ENCODE peak calls at places on chromosome 15, in nine cellular contexts. One of them, this sample, is unnamed.

GRCh38 chr15:88898736-88899135 is 3.4 kb upstream of the HAPLN3 start:
- DNase-seq in psoas muscle: no peak
- DNase-seq in A549: no peak
- DNase-seq in left ventricle myocardium inferior: no peak
- DNase-seq in cardiac muscle cell: no peak
- DNase-seq in coronary artery: no peak
- DNase-seq in HFFc6: no peak
- DNase-seq in neural crest cell: no peak
- DNase-seq in stomach: no peak
- DNase-seq in this sample: no peak

GRCh38 chr15:52733696-52734255 is 54.6 kb upstream of the ATOSA start:
- DNase-seq in neural crest cell: no peak
- DNase-seq in stomach: no peak
- DNase-seq in left ventricle myocardium inferior: no peak
- DNase-seq in cardiac muscle cell: no peak
- DNase-seq in A549: no peak
- DNase-seq in HFFc6: no peak
- DNase-seq in psoas muscle: no peak
- DNase-seq in coronary artery: no peak
- DNase-seq in this sample: no peak

GRCh38 chr15:75043509-75044257 is 20.3 kb downstream of the PPCDC start:
- DNase-seq in coronary artery: peak
- DNase-seq in cardiac muscle cell: no peak
- DNase-seq in HFFc6: peak
- DNase-seq in A549: no peak
- DNase-seq in psoas muscle: peak
- DNase-seq in neural crest cell: no peak
- DNase-seq in left ventricle myocardium inferior: peak
- DNase-seq in stomach: peak
- DNase-seq in this sample: peak

GRCh38 chr15:87021771-87022170 is 942.1 kb downstream of the AGBL1 start:
- DNase-seq in A549: no peak
- DNase-seq in neural crest cell: no peak
- DNase-seq in cardiac muscle cell: no peak
- DNase-seq in stomach: no peak
- DNase-seq in HFFc6: no peak
- DNase-seq in left ventricle myocardium inferior: no peak
- DNase-seq in psoas muscle: no peak
- DNase-seq in coronary artery: no peak
- DNase-seq in this sample: no peak

GRCh38 chr15:89419370-89419984 is 76.9 kb downstream of the RHCG start:
- DNase-seq in A549: peak
- DNase-seq in HFFc6: peak
- DNase-seq in psoas muscle: no peak
- DNase-seq in coronary artery: no peak
- DNase-seq in left ventricle myocardium inferior: peak
- DNase-seq in neural crest cell: peak
- DNase-seq in stomach: no peak
- DNase-seq in cardiac muscle cell: peak
- DNase-seq in this sample: no peak

GRCh38 chr15:71338251-71338650 is 223.0 kb downstream of the THSD4 start:
- DNase-seq in HFFc6: no peak
- DNase-seq in left ventricle myocardium inferior: no peak
- DNase-seq in A549: no peak
- DNase-seq in stomach: no peak
- DNase-seq in psoas muscle: no peak
- DNase-seq in coronary artery: no peak
- DNase-seq in neural crest cell: no peak
- DNase-seq in cardiac muscle cell: peak
- DNase-seq in this sample: no peak

GRCh38 chr15:75065467-75065850 is 42.1 kb downstream of the PPCDC start:
- DNase-seq in cardiac muscle cell: no peak
- DNase-seq in left ventricle myocardium inferior: no peak
- DNase-seq in coronary artery: no peak
- DNase-seq in stomach: no peak
- DNase-seq in psoas muscle: no peak
- DNase-seq in neural crest cell: no peak
- DNase-seq in A549: no peak
- DNase-seq in HFFc6: no peak
- DNase-seq in this sample: no peak

GRCh38 chr15:83322061-83322460 is 37.6 kb upstream of the BNC1 start:
- DNase-seq in A549: no peak
- DNase-seq in coronary artery: no peak
- DNase-seq in cardiac muscle cell: no peak
- DNase-seq in HFFc6: no peak
- DNase-seq in psoas muscle: no peak
- DNase-seq in stomach: no peak
- DNase-seq in neural crest cell: no peak
- DNase-seq in left ventricle myocardium inferior: no peak
- DNase-seq in this sample: no peak

GRCh38 chr15:71114887-71115566 is at the start of gene THSD4:
- DNase-seq in A549: peak
- DNase-seq in cardiac muscle cell: peak
- DNase-seq in left ventricle myocardium inferior: peak
- DNase-seq in neural crest cell: peak
- DNase-seq in psoas muscle: peak
- DNase-seq in coronary artery: no peak
- DNase-seq in HFFc6: peak
- DNase-seq in stomach: peak
- DNase-seq in this sample: peak

GRCh38 chr15:52368402-52368801 is 72.8 kb upstream of the MYO5C start:
- DNase-seq in coronary artery: no peak
- DNase-seq in cardiac muscle cell: no peak
- DNase-seq in neural crest cell: no peak
- DNase-seq in left ventricle myocardium inferior: no peak
- DNase-seq in A549: no peak
- DNase-seq in psoas muscle: no peak
- DNase-seq in stomach: no peak
- DNase-seq in HFFc6: no peak
- DNase-seq in this sample: no peak

GRCh38 chr15:70093481-70094309 is 4.0 kb downstream of the TLE3 start:
- DNase-seq in neural crest cell: no peak
- DNase-seq in left ventricle myocardium inferior: no peak
- DNase-seq in cardiac muscle cell: no peak
- DNase-seq in coronary artery: no peak
- DNase-seq in stomach: peak
- DNase-seq in HFFc6: no peak
- DNase-seq in A549: no peak
- DNase-seq in psoas muscle: no peak
- DNase-seq in this sample: peak

GRCh38 chr15:26082833-26083174 is 219.7 kb upstream of the ATP10A start:
- DNase-seq in psoas muscle: no peak
- DNase-seq in stomach: no peak
- DNase-seq in neural crest cell: no peak
- DNase-seq in cardiac muscle cell: no peak
- DNase-seq in HFFc6: no peak
- DNase-seq in coronary artery: no peak
- DNase-seq in A549: no peak
- DNase-seq in left ventricle myocardium inferior: no peak
- DNase-seq in this sample: no peak

GRCh38 chr15:70795311-70795665 is 31.9 kb upstream of the UACA start:
- DNase-seq in cardiac muscle cell: no peak
- DNase-seq in coronary artery: no peak
- DNase-seq in stomach: no peak
- DNase-seq in A549: peak
- DNase-seq in neural crest cell: no peak
- DNase-seq in HFFc6: peak
- DNase-seq in psoas muscle: no peak
- DNase-seq in left ventricle myocardium inferior: no peak
- DNase-seq in this sample: no peak

GRCh38 chr15:96583671-96584070 is 253.2 kb downstream of the NR2F2 start:
- DNase-seq in neural crest cell: no peak
- DNase-seq in stomach: peak
- DNase-seq in left ventricle myocardium inferior: no peak
- DNase-seq in coronary artery: no peak
- DNase-seq in HFFc6: no peak
- DNase-seq in cardiac muscle cell: no peak
- DNase-seq in A549: no peak
- DNase-seq in psoas muscle: no peak
- DNase-seq in this sample: no peak

GRCh38 chr15:70703066-70703465 is 60.3 kb downstream of the UACA start:
- DNase-seq in stomach: no peak
- DNase-seq in left ventricle myocardium inferior: no peak
- DNase-seq in coronary artery: no peak
- DNase-seq in neural crest cell: no peak
- DNase-seq in HFFc6: no peak
- DNase-seq in A549: no peak
- DNase-seq in cardiac muscle cell: no peak
- DNase-seq in psoas muscle: no peak
- DNase-seq in this sample: no peak

GRCh38 chr15:96058103-96058851 is 272.2 kb upstream of the NR2F2 start:
- DNase-seq in HFFc6: no peak
- DNase-seq in A549: no peak
- DNase-seq in neural crest cell: no peak
- DNase-seq in left ventricle myocardium inferior: no peak
- DNase-seq in psoas muscle: no peak
- DNase-seq in stomach: no peak
- DNase-seq in coronary artery: no peak
- DNase-seq in cardiac muscle cell: no peak
- DNase-seq in this sample: no peak

GRCh38 chr15:67177750-67178149 is 76.7 kb downstream of the AAGAB start:
- DNase-seq in neural crest cell: no peak
- DNase-seq in A549: no peak
- DNase-seq in cardiac muscle cell: no peak
- DNase-seq in psoas muscle: no peak
- DNase-seq in HFFc6: peak
- DNase-seq in left ventricle myocardium inferior: no peak
- DNase-seq in stomach: no peak
- DNase-seq in coronary artery: no peak
- DNase-seq in this sample: no peak

GRCh38 chr15:75727851-75728715 is 15.4 kb upstream of the CSPG4 start:
- DNase-seq in psoas muscle: peak
- DNase-seq in coronary artery: no peak
- DNase-seq in left ventricle myocardium inferior: peak
- DNase-seq in A549: peak
- DNase-seq in cardiac muscle cell: peak
- DNase-seq in stomach: peak
- DNase-seq in HFFc6: no peak
- DNase-seq in neural crest cell: peak
- DNase-seq in this sample: peak

GRCh38 chr15:97140216-97140615 is 809.7 kb downstream of the NR2F2 start:
- DNase-seq in neural crest cell: no peak
- DNase-seq in A549: no peak
- DNase-seq in psoas muscle: no peak
- DNase-seq in cardiac muscle cell: peak
- DNase-seq in HFFc6: no peak
- DNase-seq in stomach: no peak
- DNase-seq in coronary artery: no peak
- DNase-seq in left ventricle myocardium inferior: no peak
- DNase-seq in this sample: no peak

GRCh38 chr15:22895465-22896190 is 57.2 kb downstream of the NIPA2 start:
- DNase-seq in psoas muscle: no peak
- DNase-seq in stomach: peak
- DNase-seq in A549: peak
- DNase-seq in HFFc6: peak
- DNase-seq in neural crest cell: no peak
- DNase-seq in left ventricle myocardium inferior: no peak
- DNase-seq in coronary artery: no peak
- DNase-seq in cardiac muscle cell: no peak
- DNase-seq in this sample: peak

GRCh38 chr15:75061272-75061671 is 37.9 kb downstream of the PPCDC start:
- DNase-seq in coronary artery: peak
- DNase-seq in A549: no peak
- DNase-seq in HFFc6: peak
- DNase-seq in psoas muscle: no peak
- DNase-seq in left ventricle myocardium inferior: no peak
- DNase-seq in cardiac muscle cell: no peak
- DNase-seq in stomach: no peak
- DNase-seq in neural crest cell: no peak
- DNase-seq in this sample: no peak

GRCh38 chr15:34721802-34722795 is 32.7 kb downstream of the GJD2 start:
- DNase-seq in psoas muscle: peak
- DNase-seq in left ventricle myocardium inferior: peak
- DNase-seq in stomach: no peak
- DNase-seq in coronary artery: peak
- DNase-seq in neural crest cell: peak
- DNase-seq in cardiac muscle cell: peak
- DNase-seq in HFFc6: peak
- DNase-seq in A549: peak
- DNase-seq in this sample: no peak
- TF ChIP-seq CTCF in psoas muscle: no peak
- TF ChIP-seq CTCF in left ventricle myocardium inferior: peak
- TF ChIP-seq CTCF in stomach: no peak
- TF ChIP-seq CTCF in coronary artery: no peak
- TF ChIP-seq CTCF in neural crest cell: no peak
- TF ChIP-seq CTCF in cardiac muscle cell: peak
- TF ChIP-seq CTCF in HFFc6: no peak
- TF ChIP-seq CTCF in A549: no peak
- TF ChIP-seq CTCF in this sample: no peak

GRCh38 chr15:45111390-45112142 is 2.4 kb downstream of the DUOX2 start:
- DNase-seq in left ventricle myocardium inferior: no peak
- DNase-seq in HFFc6: no peak
- DNase-seq in cardiac muscle cell: no peak
- DNase-seq in psoas muscle: no peak
- DNase-seq in stomach: no peak
- DNase-seq in neural crest cell: no peak
- DNase-seq in A549: no peak
- DNase-seq in coronary artery: no peak
- DNase-seq in this sample: no peak
- TF ChIP-seq CTCF in left ventricle myocardium inferior: no peak
- TF ChIP-seq CTCF in HFFc6: no peak
- TF ChIP-seq CTCF in cardiac muscle cell: no peak
- TF ChIP-seq CTCF in psoas muscle: no peak
- TF ChIP-seq CTCF in stomach: no peak
- TF ChIP-seq CTCF in neural crest cell: no peak
- TF ChIP-seq CTCF in A549: no peak
- TF ChIP-seq CTCF in coronary artery: no peak
- TF ChIP-seq CTCF in this sample: no peak

GRCh38 chr15:41932939-41933725 is 39.2 kb downstream of the EHD4 start:
- DNase-seq in A549: no peak
- DNase-seq in stomach: no peak
- DNase-seq in HFFc6: no peak
- DNase-seq in psoas muscle: no peak
- DNase-seq in coronary artery: peak
- DNase-seq in left ventricle myocardium inferior: no peak
- DNase-seq in neural crest cell: no peak
- DNase-seq in cardiac muscle cell: no peak
- DNase-seq in this sample: no peak
- TF ChIP-seq CTCF in A549: no peak
- TF ChIP-seq CTCF in stomach: no peak
- TF ChIP-seq CTCF in HFFc6: no peak
- TF ChIP-seq CTCF in psoas muscle: no peak
- TF ChIP-seq CTCF in coronary artery: no peak
- TF ChIP-seq CTCF in left ventricle myocardium inferior: no peak
- TF ChIP-seq CTCF in neural crest cell: no peak
- TF ChIP-seq CTCF in cardiac muscle cell: no peak
- TF ChIP-seq CTCF in this sample: no peak

DNA sequence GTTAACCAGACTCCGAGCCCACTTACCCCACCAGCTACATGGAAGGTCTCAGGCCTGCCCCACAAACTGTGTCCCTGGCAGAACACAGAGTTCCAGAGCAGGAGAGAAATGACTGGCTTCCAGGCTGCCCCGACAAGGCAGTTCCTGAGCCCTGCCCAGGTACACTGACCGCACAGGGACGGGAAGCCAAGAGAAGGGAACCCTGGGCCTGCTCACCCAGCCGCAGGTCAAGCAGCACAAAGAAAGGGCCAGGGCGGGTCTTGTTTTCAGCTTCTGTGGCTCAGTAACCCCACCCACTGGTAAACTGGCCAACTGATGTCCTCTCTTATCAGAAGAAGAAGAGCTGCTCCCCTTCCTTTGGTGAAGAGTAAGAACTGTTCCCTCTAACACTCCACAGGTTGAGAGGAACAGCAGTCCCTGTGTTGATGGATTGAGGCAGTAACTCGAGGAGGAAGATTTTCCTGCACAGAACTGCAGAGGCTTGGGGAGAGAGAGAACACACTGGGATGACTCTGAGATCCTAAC is 68.4 kb downstream of the CRTC3 start:
- DNase-seq in HFFc6: peak
- DNase-seq in A549: no peak
- DNase-seq in left ventricle myocardium inferior: peak
- DNase-seq in psoas muscle: peak
- DNase-seq in coronary artery: no peak
- DNase-seq in neural crest cell: no peak
- DNase-seq in stomach: peak
- DNase-seq in cardiac muscle cell: no peak
- DNase-seq in this sample: peak
- TF ChIP-seq CTCF in HFFc6: no peak
- TF ChIP-seq CTCF in A549: peak
- TF ChIP-seq CTCF in left ventricle myocardium inferior: peak
- TF ChIP-seq CTCF in psoas muscle: no peak
- TF ChIP-seq CTCF in coronary artery: no peak
- TF ChIP-seq CTCF in neural crest cell: no peak
- TF ChIP-seq CTCF in stomach: no peak
- TF ChIP-seq CTCF in cardiac muscle cell: no peak
- TF ChIP-seq CTCF in this sample: peak

This sample was measured in transverse colon.